ENCODE peak calls at places on chromosome 2, in nine cellular contexts. One of them, this sample, is unnamed.

GRCh38 chr2:168327328-168327727 is 79.9 kb upstream of the STK39 start:
- DNase-seq in T-helper 17 cell: no peak
- DNase-seq in iris pigment epithelial cell: no peak
- DNase-seq in lower lobe of right lung: no peak
- DNase-seq in EL: no peak
- DNase-seq in HepG2: no peak
- DNase-seq in activated T-helper 1 cell treated with anti-CD3 and anti-CD28 coated beads, Interleukin-2, amount 50 U/mL, for 16 hours: no peak
- DNase-seq in C1 segment of cervical spinal cord: no peak
- DNase-seq in PC-3: no peak
- DNase-seq in this sample: no peak

GRCh38 chr2:185738679-185739472 is at the start of gene FSIP2:
- DNase-seq in T-helper 17 cell: no peak
- DNase-seq in iris pigment epithelial cell: peak
- DNase-seq in lower lobe of right lung: peak
- DNase-seq in EL: peak
- DNase-seq in HepG2: peak
- DNase-seq in activated T-helper 1 cell treated with anti-CD3 and anti-CD28 coated beads, Interleukin-2, amount 50 U/mL, for 16 hours: no peak
- DNase-seq in C1 segment of cervical spinal cord: no peak
- DNase-seq in PC-3: peak
- DNase-seq in this sample: peak

GRCh38 chr2:108944601-108945241 is 44.3 kb downstream of the EDAR start:
- DNase-seq in T-helper 17 cell: no peak
- DNase-seq in iris pigment epithelial cell: no peak
- DNase-seq in lower lobe of right lung: no peak
- DNase-seq in EL: no peak
- DNase-seq in HepG2: peak
- DNase-seq in activated T-helper 1 cell treated with anti-CD3 and anti-CD28 coated beads, Interleukin-2, amount 50 U/mL, for 16 hours: no peak
- DNase-seq in C1 segment of cervical spinal cord: no peak
- DNase-seq in PC-3: no peak
- DNase-seq in this sample: no peak

GRCh38 chr2:225104971-225105370 is 62.7 kb upstream of the DOCK10 start:
- DNase-seq in T-helper 17 cell: no peak
- DNase-seq in iris pigment epithelial cell: peak
- DNase-seq in lower lobe of right lung: no peak
- DNase-seq in EL: peak
- DNase-seq in HepG2: no peak
- DNase-seq in activated T-helper 1 cell treated with anti-CD3 and anti-CD28 coated beads, Interleukin-2, amount 50 U/mL, for 16 hours: no peak
- DNase-seq in C1 segment of cervical spinal cord: no peak
- DNase-seq in PC-3: peak
- DNase-seq in this sample: no peak

GRCh38 chr2:224584111-224584764 is 925 bp downstream of the CUL3 start:
- DNase-seq in T-helper 17 cell: no peak
- DNase-seq in iris pigment epithelial cell: peak
- DNase-seq in lower lobe of right lung: peak
- DNase-seq in EL: peak
- DNase-seq in HepG2: peak
- DNase-seq in activated T-helper 1 cell treated with anti-CD3 and anti-CD28 coated beads, Interleukin-2, amount 50 U/mL, for 16 hours: peak
- DNase-seq in C1 segment of cervical spinal cord: peak
- DNase-seq in PC-3: peak
- DNase-seq in this sample: peak

GRCh38 chr2:222399038-222399783 is 25.1 kb upstream of the SGPP2 start:
- DNase-seq in T-helper 17 cell: no peak
- DNase-seq in iris pigment epithelial cell: no peak
- DNase-seq in lower lobe of right lung: no peak
- DNase-seq in EL: no peak
- DNase-seq in HepG2: no peak
- DNase-seq in activated T-helper 1 cell treated with anti-CD3 and anti-CD28 coated beads, Interleukin-2, amount 50 U/mL, for 16 hours: no peak
- DNase-seq in C1 segment of cervical spinal cord: no peak
- DNase-seq in PC-3: no peak
- DNase-seq in this sample: no peak

GRCh38 chr2:173354073-173354600 is 535 bp upstream of the CDCA7 start:
- DNase-seq in T-helper 17 cell: no peak
- DNase-seq in iris pigment epithelial cell: peak
- DNase-seq in lower lobe of right lung: no peak
- DNase-seq in EL: no peak
- DNase-seq in HepG2: peak
- DNase-seq in activated T-helper 1 cell treated with anti-CD3 and anti-CD28 coated beads, Interleukin-2, amount 50 U/mL, for 16 hours: no peak
- DNase-seq in C1 segment of cervical spinal cord: no peak
- DNase-seq in PC-3: no peak
- DNase-seq in this sample: no peak

GRCh38 chr2:3793233-3793632 is 89.9 kb downstream of the DCDC2C start:
- DNase-seq in T-helper 17 cell: no peak
- DNase-seq in iris pigment epithelial cell: no peak
- DNase-seq in lower lobe of right lung: no peak
- DNase-seq in EL: no peak
- DNase-seq in HepG2: no peak
- DNase-seq in activated T-helper 1 cell treated with anti-CD3 and anti-CD28 coated beads, Interleukin-2, amount 50 U/mL, for 16 hours: no peak
- DNase-seq in C1 segment of cervical spinal cord: no peak
- DNase-seq in PC-3: no peak
- DNase-seq in this sample: no peak

GRCh38 chr2:20604957-20605381 is 45.9 kb downstream of the HS1BP3 start:
- DNase-seq in T-helper 17 cell: no peak
- DNase-seq in iris pigment epithelial cell: peak
- DNase-seq in lower lobe of right lung: no peak
- DNase-seq in EL: peak
- DNase-seq in HepG2: no peak
- DNase-seq in activated T-helper 1 cell treated with anti-CD3 and anti-CD28 coated beads, Interleukin-2, amount 50 U/mL, for 16 hours: no peak
- DNase-seq in C1 segment of cervical spinal cord: no peak
- DNase-seq in PC-3: peak
- DNase-seq in this sample: no peak

GRCh38 chr2:42957109-42958035 is 165.0 kb upstream of the HAAO start:
- DNase-seq in T-helper 17 cell: no peak
- DNase-seq in iris pigment epithelial cell: peak
- DNase-seq in lower lobe of right lung: no peak
- DNase-seq in EL: peak
- DNase-seq in HepG2: peak
- DNase-seq in activated T-helper 1 cell treated with anti-CD3 and anti-CD28 coated beads, Interleukin-2, amount 50 U/mL, for 16 hours: no peak
- DNase-seq in C1 segment of cervical spinal cord: no peak
- DNase-seq in PC-3: peak
- DNase-seq in this sample: no peak